ENCODE peak calls at places on chromosomes 12 and 14, in nine cellular contexts. D is lower lobe of right lung, G is dorsolateral prefrontal cortex, Q is Peyer's patch, U is spleen, B is HCT116, A is mammary epithelial cell, Z is brain microvascular endothelial cell, K is AG04450. S is an unnamed sample.
A peak's percentile ranks its signal among the peaks of the same experiment; 100 is the strongest.

GRCh38 chr12:78887008-78887407 is 22.4 kb downstream of the SYT1 start:
- DNase-seq in A (peak; percentile 58), G (no peak), D (no peak), Q (no peak), B (peak; percentile 87), Z (peak; percentile 92), U (no peak), K (no peak), S (no peak)

GRCh38 chr14:39122330-39123138 is 8.4 kb downstream of the GEMIN2 start:
- DNase-seq in D (no peak), A (no peak), K (no peak), Z (no peak), G (no peak), B (no peak), Q (no peak), U (no peak), S (no peak)

GRCh38 chr12:124759841-124760508 is 103.7 kb downstream of the SCARB1 start:
- DNase-seq in B (no peak), A (no peak), Q (no peak), U (no peak), K (no peak), D (peak; percentile 76), Z (no peak), G (no peak), S (no peak)

GRCh38 chr12:121170581-121171260 is 38.0 kb downstream of the P2RX7 start:
- DNase-seq in G (no peak), A (peak; percentile 63), B (no peak), K (no peak), Z (peak; percentile 28), U (no peak), D (no peak), Q (no peak), S (no peak)

GRCh38 chr12:131827961-131828534 is at the start of gene MMP17:
- DNase-seq in B (no peak), G (peak; percentile 68), Z (no peak), Q (peak; percentile 67), D (no peak), A (peak; percentile 34), K (no peak), U (peak; percentile 88), S (no peak)

GRCh38 chr14:73237219-73237785 is at the start of gene PAPLN:
- DNase-seq in G (no peak), D (no peak), Z (no peak), B (peak; percentile 8), Q (peak; percentile 73), K (no peak), U (peak; percentile 74), A (peak; percentile 20), S (no peak)

GRCh38 chr12:75345531-75345930 is 11.1 kb downstream of the GLIPR1L1 start:
- DNase-seq in B (peak; percentile 33), G (no peak), D (no peak), A (peak; percentile 26), Q (no peak), U (no peak), K (no peak), Z (no peak), S (no peak)

GRCh38 chr14:96166475-96167223 is 38.0 kb upstream of the BDKRB2 start:
- DNase-seq in U (peak; percentile 38), G (no peak), Z (no peak), K (no peak), A (no peak), D (no peak), B (no peak), Q (no peak), S (peak; percentile 19)

GRCh38 chr12:49706351-49707126 is 666 bp downstream of the FMNL3 start:
- DNase-seq in G (peak; percentile 50), D (peak; percentile 55), B (no peak), Z (peak; percentile 23), A (peak; percentile 30), Q (peak; percentile 57), U (no peak), K (no peak), S (peak; percentile 22)

GRCh38 chr12:64362721-64363305 is 27.7 kb downstream of the C12orf56 start:
- DNase-seq in K (no peak), Q (no peak), U (no peak), G (no peak), D (no peak), Z (no peak), B (no peak), A (no peak), S (no peak)

GRCh38 chr12:15592934-15593333 is 196.3 kb downstream of the EPS8 start:
- DNase-seq in K (no peak), Q (no peak), B (no peak), A (no peak), U (no peak), G (no peak), Z (no peak), D (no peak), S (no peak)
- TF ChIP-seq CTCF in K (peak; percentile 32), Q (no peak), B (peak; percentile 26), A (no peak), U (no peak), G (no peak), Z (peak; percentile 43), D (no peak), S (no peak)

GRCh38 chr14:31265701-31266398 is 58.3 kb upstream of the HECTD1 start:
- DNase-seq in U (no peak), Z (no peak), Q (peak; percentile 52), B (no peak), D (no peak), G (no peak), K (no peak), A (peak; percentile 83), S (no peak)
- H3K27ac ChIP-seq in U (no peak overlapping the region), Z (no peak overlapping the region), Q (no peak overlapping the region), B (no peak overlapping the region), D (no peak overlapping the region), G (no peak overlapping the region), K (no peak overlapping the region), A (no peak overlapping the region), S (peak overlapping the region; percentile 3)

GRCh38 chr12:565589-566105 is 97.6 kb downstream of the NINJ2 start:
- DNase-seq in A (no peak), G (no peak), Q (no peak), B (no peak), U (no peak), K (no peak), D (no peak), Z (no peak), S (no peak)

GRCh38 chr12:562634-563033 is 100.6 kb downstream of the NINJ2 start:
- DNase-seq in Q (no peak), D (no peak), G (no peak), A (no peak), B (no peak), Z (no peak), K (no peak), U (peak; percentile 78), S (no peak)

GRCh38 chr12:563250-563781 is 99.9 kb downstream of the NINJ2 start:
- DNase-seq in A (peak; percentile 18), G (no peak), K (no peak), B (no peak), U (peak; percentile 80), Z (no peak), D (no peak), Q (peak; percentile 74), S (no peak)

GRCh38 chr12:565161-565560 is 98.1 kb downstream of the NINJ2 start:
- DNase-seq in G (no peak), A (no peak), K (no peak), B (no peak), Z (no peak), D (no peak), Q (no peak), U (no peak), S (no peak)

GRCh38 chr12:563899-564298 is 99.3 kb downstream of the NINJ2 start:
- DNase-seq in B (no peak), U (no peak), Q (no peak), D (no peak), G (no peak), A (no peak), Z (no peak), K (no peak), S (no peak)
- H3K4me3 ChIP-seq in B (no peak overlapping the region), U (no peak overlapping the region), Q (no peak overlapping the region), D (no peak overlapping the region), G (no peak overlapping the region), A (no peak overlapping the region), Z (no peak overlapping the region), K (no peak overlapping the region), S (no peak overlapping the region)

GRCh38 chr12:108424026-108424425 is 84.9 kb upstream of the CMKLR1 start:
- DNase-seq in G (no peak), D (no peak), Z (no peak), B (no peak), A (no peak), K (no peak), Q (no peak), U (no peak), S (no peak)
- TF ChIP-seq CTCF in G (no peak), D (no peak), Z (no peak), B (no peak), A (no peak), K (no peak), Q (no peak), U (no peak), S (no peak)

GRCh38 chr12:123150273-123150803 is 552 bp downstream of the PITPNM2 start:
- DNase-seq in B (no peak), A (no peak), Z (no peak), D (peak; percentile 59), Q (peak; percentile 55), K (no peak), U (peak; percentile 80), G (no peak), S (peak; percentile 77)
- H3K27ac ChIP-seq in B (peak overlapping the region; percentile 66), A (peak overlapping the region; percentile 38), Z (no peak overlapping the region), D (peak overlapping the region; percentile 79), Q (peak overlapping the region; percentile 88), K (no peak overlapping the region), U (peak overlapping the region; percentile 48), G (peak overlapping the region; percentile 80), S (peak overlapping the region; percentile 33)

DNA sequence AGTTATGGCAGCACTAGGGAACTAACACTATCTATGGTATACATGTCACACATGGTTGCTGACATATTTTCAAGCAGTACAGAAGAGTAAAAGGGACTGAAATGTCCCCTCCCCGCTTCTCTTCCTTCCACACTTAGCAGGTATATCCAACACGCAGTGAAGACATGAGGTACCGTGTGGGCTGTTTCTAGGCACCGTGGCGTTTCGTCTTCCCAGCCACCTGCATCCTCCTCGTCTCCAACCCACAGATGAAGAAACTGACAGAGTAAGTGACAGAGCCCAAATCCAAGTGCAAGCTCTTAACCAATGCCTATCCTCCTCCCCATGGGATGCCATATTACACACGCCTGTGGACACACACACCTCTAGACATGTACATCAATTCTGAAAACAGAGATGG is 32.4 kb downstream of the SLC8B1 start:
- DNase-seq in Q (no peak), A (no peak), U (no peak), D (no peak), Z (no peak), G (no peak), B (no peak), K (no peak), S (no peak)
- H3K4me3 ChIP-seq in Q (no peak overlapping the region), A (no peak overlapping the region), U (no peak overlapping the region), D (no peak overlapping the region), Z (no peak overlapping the region), G (no peak overlapping the region), B (no peak overlapping the region), K (no peak overlapping the region), S (no peak overlapping the region)

S was measured in pancreas.